ENCODE peak calls at places on chromosomes 5 and 9, in six cellular contexts. A, P, G, K, B and H are unnamed samples.

GRCh38 chr9:5122542-5122941 is 62.9 kb downstream of the INSL6 start:
- DNase-seq in A (no peak), P (no peak), G (no peak), K (no peak), B (no peak), H (no peak)

GRCh38 chr5:62460578-62460983 is 48.0 kb downstream of the IPO11 start:
- DNase-seq in A (no peak), P (peak; percentile 31), G (no peak), K (no peak), B (peak; percentile 67), H (peak; percentile 12)

GRCh38 chr5:53930457-53930856 is 370.0 kb downstream of the NDUFS4 start:
- DNase-seq in A (no peak), P (no peak), G (no peak), K (no peak), B (peak; percentile 19), H (no peak)

GRCh38 chr9:124137944-124138335 is 119.8 kb upstream of the NEK6 start:
- DNase-seq in A (no peak), P (no peak), G (no peak), K (no peak), B (no peak), H (no peak)

GRCh38 chr5:159877894-159878448 is 38.3 kb upstream of the ADRA1B start:
- DNase-seq in A (no peak), P (no peak), G (peak; percentile 88), K (no peak), B (no peak), H (peak; percentile 4)

GRCh38 chr5:151183451-151184245 is 26.1 kb upstream of the ANXA6 start:
- DNase-seq in A (no peak), P (no peak), G (no peak), K (no peak), B (peak; percentile 46), H (no peak)

GRCh38 chr5:99130081-99130480 is 201.3 kb upstream of the CHD1 start:
- DNase-seq in A (no peak), P (no peak), G (no peak), K (no peak), B (no peak), H (no peak)

GRCh38 chr9:131111854-131112311 is 13.5 kb upstream of the NUP214 start:
- DNase-seq in A (no peak), P (no peak), G (no peak), K (no peak), B (no peak), H (peak; percentile 39)

GRCh38 chr5:33482335-33482734 is 41.6 kb downstream of the TARS1 start:
- DNase-seq in A (no peak), P (no peak), G (no peak), K (no peak), B (no peak), H (no peak)

GRCh38 chr5:60997721-60998120 is 52.7 kb downstream of the NDUFAF2 start:
- DNase-seq in A (no peak), P (no peak), G (no peak), K (no peak), B (no peak), H (peak; percentile 41)

GRCh38 chr9:113675475-113675941 is 200.6 kb upstream of the ZNF618 start:
- DNase-seq in A (peak; percentile 91), P (no peak), G (peak; percentile 52), K (no peak), B (peak; percentile 99), H (no peak)

GRCh38 chr5:127875235-127876021 is 172.2 kb downstream of the CCDC192 start:
- DNase-seq in A (no peak), P (peak; percentile 80), G (peak; percentile 16), K (no peak), B (peak; percentile 66), H (peak; percentile 44)

GRCh38 chr5:86613459-86613858 is 4.3 kb upstream of the COX7C start:
- DNase-seq in A (no peak), P (no peak), G (no peak), K (no peak), B (peak; percentile 31), H (no peak)

GRCh38 chr5:179259731-179260323 is 85.4 kb downstream of the ADAMTS2 start:
- DNase-seq in A (no peak), P (no peak), G (peak; percentile 8), K (no peak), B (peak; percentile 17), H (no peak)

GRCh38 chr9:81534138-81534865 is 155.0 kb downstream of the TLE1 start:
- DNase-seq in A (no peak), P (no peak), G (no peak), K (no peak), B (peak; percentile 59), H (no peak)

GRCh38 chr5:73909474-73909873 is 283.5 kb downstream of the ARHGEF28 start:
- DNase-seq in A (no peak), P (no peak), G (no peak), K (no peak), B (no peak), H (no peak)

GRCh38 chr5:115191439-115192031 is 21.8 kb upstream of the TRIM36 start:
- DNase-seq in A (no peak), P (no peak), G (no peak), K (no peak), B (no peak), H (no peak)

GRCh38 chr9:113568481-113569321 is 105.2 kb downstream of the RGS3 start:
- DNase-seq in A (no peak), P (no peak), G (peak; percentile 6), K (no peak), B (no peak), H (peak; percentile 53)

GRCh38 chr5:57221049-57221568 is 47.2 kb downstream of the GPBP1 start:
- DNase-seq in A (no peak), P (peak; percentile 69), G (no peak), K (no peak), B (peak; percentile 70), H (peak; percentile 52)

GRCh38 chr5:65999061-65999723 is 72.8 kb downstream of the ERBIN start:
- DNase-seq in A (no peak), P (no peak), G (no peak), K (no peak), B (no peak), H (no peak)

GRCh38 chr5:132646867-132647266 is 11.1 kb upstream of the IL13 start:
- DNase-seq in A (no peak), P (no peak), G (no peak), K (no peak), B (no peak), H (no peak)

GRCh38 chr5:43396762-43397304 is 15.4 kb downstream of the CCL28 start:
- DNase-seq in A (no peak), P (no peak), G (peak; percentile 14), K (peak; percentile 17), B (no peak), H (no peak)

GRCh38 chr5:41747291-41747690 is 122.9 kb downstream of the OXCT1 start:
- DNase-seq in A (no peak), P (no peak), G (no peak), K (no peak), B (peak; percentile 20), H (no peak)

GRCh38 chr9:29211681-29212589 is 1638.7 kb upstream of the C9orf72 start:
- DNase-seq in A (no peak), P (no peak), G (peak; percentile 45), K (no peak), B (peak; percentile 52), H (peak; percentile 5)

GRCh38 chr5:32519508-32519907 is 65.8 kb upstream of the SUB1 start:
- DNase-seq in A (no peak), P (no peak), G (no peak), K (no peak), B (no peak), H (no peak)

GRCh38 chr5:60687927-60688720 is 11.8 kb downstream of the DEPDC1B start:
- DNase-seq in A (peak; percentile 34), P (peak; percentile 28), G (no peak), K (no peak), B (peak; percentile 71), H (no peak)

GRCh38 chr9:94801242-94801641 is 74.7 kb downstream of the AOPEP start:
- DNase-seq in A (no peak), P (no peak), G (no peak), K (no peak), B (peak; percentile 25), H (no peak)

GRCh38 chr9:114619205-114619758 is 8.2 kb downstream of the TMEM268 start:
- DNase-seq in A (no peak), P (no peak), G (no peak), K (no peak), B (no peak), H (no peak)